ENCODE peak calls at places on chromosomes 16 and 17, in nine cellular contexts. V is H7; F is progenitor cell of endocrine pancreas; H is neural crest cell; S is ovary; K is central memory CD4-positive, alpha-beta T cell; N is NCI-H1436; U is T47D; L is dermis blood vessel endothelial cell. B is an unnamed sample.

GRCh38 chr16:88810868-88811599 is 694 bp downstream of the APRT start:
- DNase-seq in L (peak; percentile 78), H (peak; percentile 50), F (peak; percentile 42), N (peak; percentile 85), V (peak; percentile 85), K (peak; percentile 57), S (peak; percentile 86), U (peak; percentile 83), B (no peak)

GRCh38 chr17:29728490-29728889 is 105.8 kb upstream of the CORO6 start:
- DNase-seq in L (no peak), N (no peak), V (no peak), S (no peak), H (no peak), U (no peak), F (no peak), K (no peak), B (no peak)

GRCh38 chr17:13030459-13031305 is 12.9 kb upstream of the ELAC2 start:
- DNase-seq in F (peak; percentile 45), H (peak; percentile 69), K (peak; percentile 44), U (peak; percentile 13), S (no peak), L (peak; percentile 75), V (peak; percentile 58), N (peak; percentile 51), B (no peak)

GRCh38 chr17:50375858-50376538 is 3.0 kb downstream of the EME1 start:
- DNase-seq in V (no peak), H (no peak), F (no peak), K (no peak), U (no peak), N (no peak), S (no peak), L (no peak), B (no peak)

GRCh38 chr17:75412455-75413317 is 7.2 kb upstream of the GRB2 start:
- DNase-seq in L (peak; percentile 80), F (peak; percentile 51), V (peak; percentile 76), K (peak; percentile 71), H (peak; percentile 64), S (peak; percentile 58), U (peak; percentile 64), N (peak; percentile 81), B (no peak)

GRCh38 chr16:66020642-66021041 is 345.8 kb upstream of the CDH5 start:
- DNase-seq in L (no peak), K (no peak), F (no peak), S (no peak), H (no peak), N (no peak), V (no peak), U (no peak), B (no peak)

GRCh38 chr17:46837521-46837920 is 13.9 kb upstream of the WNT9B start:
- DNase-seq in V (no peak), L (no peak), F (no peak), U (no peak), S (no peak), K (no peak), N (no peak), H (no peak), B (no peak)

GRCh38 chr16:12431547-12431946 is 372.1 kb downstream of the CPPED1 start:
- DNase-seq in K (no peak), V (no peak), L (no peak), F (no peak), S (no peak), N (no peak), U (no peak), H (no peak), B (no peak)

GRCh38 chr16:72051818-72052217 is 2.5 kb upstream of the HP start:
- DNase-seq in L (no peak), V (no peak), H (no peak), N (no peak), U (no peak), S (no peak), K (no peak), F (no peak), B (no peak)

GRCh38 chr17:60421273-60422161 is 772 bp upstream of the CHCT1 start:
- DNase-seq in F (peak; percentile 56), S (peak; percentile 73), N (no peak), L (peak; percentile 77), H (peak; percentile 72), K (peak; percentile 59), V (peak; percentile 96), U (no peak), B (peak; percentile 11)

GRCh38 chr17:2351269-2351668 is 14.0 kb downstream of the SGSM2 start:
- DNase-seq in L (no peak), H (no peak), N (no peak), F (no peak), S (no peak), K (no peak), U (no peak), V (no peak), B (no peak)

GRCh38 chr16:8581923-8582580 is 8.3 kb downstream of the TMEM114 start:
- DNase-seq in F (no peak), V (no peak), K (no peak), U (no peak), S (no peak), N (no peak), H (no peak), L (no peak), B (no peak)

GRCh38 chr17:58394534-58395223 is 22.7 kb downstream of the RNF43 start:
- DNase-seq in H (no peak), F (no peak), K (no peak), N (no peak), L (no peak), U (no peak), V (no peak), S (no peak), B (no peak)

GRCh38 chr16:77732241-77732946 is 10.1 kb downstream of the NUDT7 start:
- DNase-seq in N (no peak), H (no peak), L (no peak), K (no peak), F (no peak), V (no peak), S (no peak), U (no peak), B (no peak)

GRCh38 chr16:84136331-84137125 is 8.4 kb downstream of the HSDL1 start:
- DNase-seq in V (no peak), H (no peak), U (no peak), K (no peak), L (no peak), S (no peak), N (no peak), F (no peak), B (no peak)

GRCh38 chr16:72739577-72739976 is 308.4 kb downstream of the ZFHX3 start:
- DNase-seq in S (no peak), L (peak; percentile 1), N (no peak), U (no peak), K (no peak), F (no peak), H (no peak), V (no peak), B (no peak)

GRCh38 chr17:75878174-75878998 is at the start of gene TRIM47:
- DNase-seq in K (no peak), F (no peak), V (peak; percentile 86), H (no peak), S (peak; percentile 77), L (peak; percentile 72), N (peak; percentile 52), U (peak; percentile 79), B (no peak)

GRCh38 chr17:77472837-77473214 is 332.1 kb downstream of the SEC14L1 start:
- DNase-seq in S (no peak), V (no peak), U (no peak), L (peak; percentile 14), N (no peak), F (no peak), H (no peak), K (no peak), B (no peak)

GRCh38 chr17:44672479-44673093 is 16.3 kb downstream of the MEIOC start:
- DNase-seq in S (no peak), V (no peak), K (no peak), L (peak; percentile 48), H (no peak), U (no peak), F (no peak), N (no peak), B (no peak)

GRCh38 chr17:77811521-77811920 is 147.0 kb upstream of the TNRC6C start:
- DNase-seq in K (no peak), V (no peak), U (no peak), S (no peak), H (no peak), N (no peak), L (no peak), F (no peak), B (no peak)

GRCh38 chr17:81302861-81303326 is 7.8 kb upstream of the SLC38A10 start:
- DNase-seq in N (peak; percentile 39), U (no peak), L (no peak), K (no peak), H (no peak), V (no peak), S (no peak), F (no peak), B (no peak)

GRCh38 chr16:49498241-49499017 is 124.8 kb downstream of the C16orf78 start:
- DNase-seq in K (no peak), F (no peak), L (no peak), N (peak; percentile 66), H (no peak), V (no peak), U (no peak), S (no peak), B (no peak)

B was measured in pulmonary artery endothelial cell.